ENCODE peak calls at places on chromosomes 16 and 17, in four cellular contexts. U, I, D and N are unnamed samples. For H3K4me1, the result is how much of the 10 kb centered on the place peaks cover.

GRCh38 chr16:50371936-50372595 is 3.3 kb upstream of the BRD7 start:
- DNase-seq in I (no peak), D (no peak), U (peak), N (no peak)

GRCh38 chr16:19114359-19115147 is 789 bp downstream of the ITPRIPL2 start:
- DNase-seq in D (peak), U (peak), I (peak), N (peak)

GRCh38 chr16:17026600-17027242 is 444.0 kb downstream of the XYLT1 start:
- DNase-seq in U (no peak), I (no peak), D (no peak), N (no peak)

GRCh38 chr16:3070608-3071111 is 5.2 kb downstream of the IL32 start:
- DNase-seq in U (no peak), I (no peak), D (no peak), N (no peak)

GRCh38 chr16:17743158-17743557 is 272.4 kb upstream of the XYLT1 start:
- DNase-seq in I (no peak), U (no peak), D (no peak), N (no peak)

GRCh38 chr17:78535285-78536197 is 41.7 kb downstream of the DNAH17 start:
- DNase-seq in D (no peak), I (no peak), U (no peak), N (no peak)

GRCh38 chr17:2402517-2402916 is 1.7 kb upstream of the MNT start:
- DNase-seq in I (no peak), U (no peak), D (peak), N (peak)

GRCh38 chr16:74766729-74767128 is 7.9 kb downstream of the FA2H start:
- DNase-seq in D (no peak), U (peak), I (peak), N (no peak)

GRCh38 chr16:11302977-11303376 is 21.8 kb upstream of the PRM1 start:
- DNase-seq in U (no peak), D (no peak), I (no peak), N (no peak)

GRCh38 chr17:81810892-81811704 is 7.1 kb downstream of the GCGR start:
- DNase-seq in D (no peak), U (no peak), I (no peak), N (no peak)

GRCh38 chr17:33163827-33164555 is 129.1 kb downstream of the ASIC2 start:
- DNase-seq in U (no peak), D (no peak), I (no peak), N (no peak)

GRCh38 chr17:4944554-4945175 is 3.7 kb downstream of the PFN1 start:
- DNase-seq in D (no peak), I (no peak), U (peak), N (no peak)

GRCh38 chr16:23726710-23727109 is 13.7 kb upstream of the ERN2 start:
- DNase-seq in D (no peak), I (no peak), U (no peak), N (no peak)

GRCh38 chr17:42891539-42892152 is 9.0 kb upstream of the G6PC1 start:
- DNase-seq in D (no peak), U (peak), I (peak), N (no peak)

GRCh38 chr17:31472137-31472536 is 80.7 kb downstream of the RAB11FIP4 start:
- DNase-seq in I (no peak), D (no peak), U (no peak), N (no peak)

GRCh38 chr17:50641339-50641725 is 6.7 kb downstream of the ABCC3 start:
- DNase-seq in I (no peak), D (no peak), U (no peak), N (no peak)

GRCh38 chr16:72590179-72590937 is 418.4 kb upstream of the PMFBP1 start:
- DNase-seq in I (no peak), U (no peak), D (no peak), N (no peak)

GRCh38 chr16:68234188-68235104 is 1.5 kb downstream of the ESRP2 start:
- DNase-seq in U (peak), I (peak), D (no peak), N (peak)

GRCh38 chr17:81131486-81132196 is 33.7 kb upstream of the PVALEF start:
- DNase-seq in U (peak), D (no peak), I (no peak), N (no peak)

GRCh38 chr17:29585080-29585751 is 4.2 kb downstream of the GIT1 start:
- DNase-seq in D (peak), U (peak), I (no peak), N (no peak)

GRCh38 chr17:55268649-55269480 is 4.1 kb downstream of the HLF start:
- DNase-seq in U (no peak), D (no peak), I (no peak), N (no peak)

GRCh38 chr17:7060165-7060890 is 16.4 kb upstream of the SLC16A11 start:
- DNase-seq in D (no peak), I (no peak), U (no peak), N (no peak)

GRCh38 chr16:64391009-64391663 is 730.7 kb downstream of the CDH11 start:
- DNase-seq in U (no peak), D (no peak), I (no peak), N (no peak)

GRCh38 chr16:78973041-78973440 is 627.5 kb downstream of the MAF start:
- DNase-seq in D (no peak), U (no peak), I (no peak), N (no peak)

GRCh38 chr16:86396318-86396882 is 113.9 kb upstream of the FOXF1 start:
- DNase-seq in I (no peak), D (no peak), U (no peak), N (no peak)

GRCh38 chr17:2710075-2710803 is 1.3 kb downstream of the CLUH start:
- DNase-seq in I (no peak), U (no peak), D (peak), N (no peak)

DNA sequence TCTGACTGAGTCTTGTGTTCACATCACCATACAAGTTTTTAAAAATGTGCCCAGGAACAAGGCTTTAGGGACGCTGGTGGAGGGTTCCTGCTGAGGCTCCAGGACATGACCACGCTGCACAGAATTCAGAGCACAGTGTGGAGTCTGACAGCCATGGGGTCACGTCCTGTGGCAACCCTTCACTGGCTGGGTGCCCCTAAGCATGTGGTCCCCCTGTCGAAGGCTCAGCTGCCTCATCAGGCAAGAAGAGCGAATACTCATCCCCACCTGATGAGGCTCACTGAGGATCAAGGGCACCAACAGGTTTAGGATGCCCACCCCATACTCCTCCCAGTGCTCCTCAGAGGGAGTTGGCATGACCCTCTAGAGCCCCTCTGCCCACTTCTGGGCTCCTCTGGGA is 5.9 kb downstream of the PNMT start:
- DNase-seq in U (no peak), D (peak), I (no peak), N (no peak)
- H3K4me1 ChIP-seq in U (under half), D (under half), I (under half), N (under half)

GRCh38 chr17:17824780-17825614 is 11.8 kb downstream of the SREBF1 start:
- DNase-seq in I (no peak), U (peak), D (no peak), N (no peak)
- TF ChIP-seq POLR2AphosphoS5 in I (no peak), U (no peak), D (no peak), N (no peak)

GRCh38 chr16:69839798-69840409 is 77.8 kb downstream of the WWP2 start:
- DNase-seq in U (no peak), I (no peak), D (no peak), N (peak)
- H3K27ac ChIP-seq in U (no peak), I (no peak), D (peak), N (peak)

GRCh38 chr16:85171809-85172464 is 59.7 kb upstream of the CIBAR2 start:
- DNase-seq in D (no peak), I (no peak), U (no peak), N (no peak)
- H3K4me1 ChIP-seq in D (half or more), I (under half), U (half or more), N (under half)

GRCh38 chr17:68294617-68295016 is 3.3 kb downstream of the ARSG start:
- DNase-seq in U (no peak), D (no peak), I (no peak), N (no peak)

GRCh38 chr17:68297168-68297567 is 5.9 kb downstream of the ARSG start:
- DNase-seq in I (no peak), D (no peak), U (no peak), N (peak)

GRCh38 chr17:68295086-68295485 is 3.8 kb downstream of the ARSG start:
- DNase-seq in I (no peak), U (no peak), D (no peak), N (no peak)

GRCh38 chr17:68298601-68299000 is 7.3 kb downstream of the ARSG start:
- DNase-seq in D (no peak), U (no peak), I (no peak), N (no peak)

GRCh38 chr17:68296217-68297140 is 5.2 kb downstream of the ARSG start:
- DNase-seq in U (peak), D (no peak), I (no peak), N (peak)
- TF ChIP-seq POLR2AphosphoS5 in U (no peak), D (no peak), I (no peak), N (no peak)

GRCh38 chr16:31093132-31093703 is 1.4 kb downstream of the VKORC1 start:
- DNase-seq in U (peak), I (peak), D (no peak), N (no peak)
- H3K27ac ChIP-seq in U (no peak), I (no peak), D (no peak), N (no peak)

DNA sequence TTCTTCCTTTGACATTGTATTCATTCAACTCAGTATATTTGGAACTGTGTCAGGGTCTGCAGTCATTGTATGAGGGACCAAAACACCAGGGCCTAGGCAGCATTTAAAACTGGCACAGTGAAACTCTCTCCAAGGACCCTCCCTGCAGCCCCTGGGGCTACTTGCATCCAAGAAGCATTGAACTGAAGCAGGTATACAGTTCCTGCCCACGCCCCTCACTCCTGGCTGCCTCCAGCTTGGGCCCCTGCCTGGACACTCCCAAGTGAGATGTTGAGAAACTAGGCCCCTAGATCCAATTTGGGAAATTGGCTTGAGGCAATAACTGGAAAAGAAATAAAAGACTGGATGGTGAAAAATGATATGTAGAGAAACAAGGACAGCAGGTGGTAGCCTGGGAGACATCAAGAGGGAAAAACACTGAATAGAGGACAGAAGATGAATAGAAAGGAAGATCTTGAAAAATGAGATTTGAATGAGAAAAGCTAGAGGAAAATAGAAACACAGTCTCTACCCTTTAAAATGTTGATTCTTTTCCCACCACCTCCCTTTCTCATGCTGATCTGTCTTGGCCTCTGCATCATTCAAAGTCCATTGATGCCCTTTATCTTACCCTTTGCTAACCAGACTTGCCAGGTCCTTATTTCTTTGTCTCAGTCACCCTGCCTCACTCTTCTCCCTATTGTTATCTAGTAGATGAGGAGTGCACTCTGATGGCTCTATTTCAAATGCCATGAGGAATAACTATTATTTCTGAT is 368.8 kb upstream of the CDH8 start:
- DNase-seq in U (peak), I (peak), D (no peak), N (no peak)
- H3K4me1 ChIP-seq in U (under half), I (under half), D (under half), N (under half)

GRCh38 chr17:47821424-47822379 is at the start of gene OSBPL7:
- DNase-seq in U (peak), D (peak), I (peak), N (peak)
- TF ChIP-seq POLR2AphosphoS5 in U (peak), D (no peak), I (no peak), N (no peak)

GRCh38 chr17:1150863-1151685 is 28.7 kb downstream of the ABR start:
- DNase-seq in I (no peak), U (no peak), D (no peak), N (no peak)
- H3K27ac ChIP-seq in I (no peak), U (no peak), D (no peak), N (no peak)